ENCODE peak calls at places on chromosomes 6 and 20, in seven cellular contexts. One of them, this sample, is unnamed.

GRCh38 chr6:158742988-158743651 is 76.0 kb downstream of the EZR start:
- DNase-seq in central memory CD4-positive, alpha-beta T cell: no peak
- DNase-seq in stimulated activated CD4-positive, alpha-beta T cell treated with anti-CD3 and anti-CD28 coated beads, Interleukin-1b, Interleukin-23, amount 100 ng/mL, for 24 hours: no peak
- DNase-seq in substantia nigra: no peak
- DNase-seq in C1 segment of cervical spinal cord: no peak
- DNase-seq in fibroblast of the conjunctiva: no peak
- DNase-seq in fibroblast of lung: no peak
- DNase-seq in this sample: no peak

GRCh38 chr6:78580923-78581322 is 286.4 kb upstream of the IRAK1BP1 start:
- DNase-seq in substantia nigra: no peak
- DNase-seq in C1 segment of cervical spinal cord: no peak
- DNase-seq in fibroblast of lung: no peak
- DNase-seq in fibroblast of the conjunctiva: no peak
- DNase-seq in central memory CD4-positive, alpha-beta T cell: no peak
- DNase-seq in stimulated activated CD4-positive, alpha-beta T cell treated with anti-CD3 and anti-CD28 coated beads, Interleukin-1b, Interleukin-23, amount 100 ng/mL, for 24 hours: no peak
- DNase-seq in this sample: no peak

GRCh38 chr6:33549896-33550295 is 30.2 kb downstream of the BAK1 start:
- DNase-seq in C1 segment of cervical spinal cord: no peak
- DNase-seq in fibroblast of lung: no peak
- DNase-seq in central memory CD4-positive, alpha-beta T cell: no peak
- DNase-seq in substantia nigra: no peak
- DNase-seq in stimulated activated CD4-positive, alpha-beta T cell treated with anti-CD3 and anti-CD28 coated beads, Interleukin-1b, Interleukin-23, amount 100 ng/mL, for 24 hours: no peak
- DNase-seq in fibroblast of the conjunctiva: no peak
- DNase-seq in this sample: no peak

GRCh38 chr6:39357998-39358686 is 35.6 kb upstream of the KCNK16 start:
- DNase-seq in C1 segment of cervical spinal cord: no peak
- DNase-seq in fibroblast of lung: peak
- DNase-seq in stimulated activated CD4-positive, alpha-beta T cell treated with anti-CD3 and anti-CD28 coated beads, Interleukin-1b, Interleukin-23, amount 100 ng/mL, for 24 hours: no peak
- DNase-seq in substantia nigra: no peak
- DNase-seq in central memory CD4-positive, alpha-beta T cell: no peak
- DNase-seq in fibroblast of the conjunctiva: peak
- DNase-seq in this sample: no peak

GRCh38 chr6:114648847-114649246 is 306.0 kb upstream of the HS3ST5 start:
- DNase-seq in C1 segment of cervical spinal cord: no peak
- DNase-seq in central memory CD4-positive, alpha-beta T cell: no peak
- DNase-seq in fibroblast of lung: no peak
- DNase-seq in fibroblast of the conjunctiva: no peak
- DNase-seq in substantia nigra: no peak
- DNase-seq in stimulated activated CD4-positive, alpha-beta T cell treated with anti-CD3 and anti-CD28 coated beads, Interleukin-1b, Interleukin-23, amount 100 ng/mL, for 24 hours: no peak
- DNase-seq in this sample: no peak

GRCh38 chr6:131532476-131533108 is 40.4 kb upstream of the ARG1 start:
- DNase-seq in C1 segment of cervical spinal cord: no peak
- DNase-seq in central memory CD4-positive, alpha-beta T cell: no peak
- DNase-seq in fibroblast of lung: no peak
- DNase-seq in substantia nigra: no peak
- DNase-seq in stimulated activated CD4-positive, alpha-beta T cell treated with anti-CD3 and anti-CD28 coated beads, Interleukin-1b, Interleukin-23, amount 100 ng/mL, for 24 hours: peak
- DNase-seq in fibroblast of the conjunctiva: no peak
- DNase-seq in this sample: no peak

GRCh38 chr6:161056451-161056850 is 64.9 kb downstream of the MAP3K4 start:
- DNase-seq in substantia nigra: no peak
- DNase-seq in fibroblast of lung: no peak
- DNase-seq in fibroblast of the conjunctiva: no peak
- DNase-seq in C1 segment of cervical spinal cord: no peak
- DNase-seq in stimulated activated CD4-positive, alpha-beta T cell treated with anti-CD3 and anti-CD28 coated beads, Interleukin-1b, Interleukin-23, amount 100 ng/mL, for 24 hours: no peak
- DNase-seq in central memory CD4-positive, alpha-beta T cell: no peak
- DNase-seq in this sample: no peak

GRCh38 chr20:17806739-17807441 is 107.1 kb downstream of the BANF2 start:
- DNase-seq in fibroblast of the conjunctiva: peak
- DNase-seq in central memory CD4-positive, alpha-beta T cell: no peak
- DNase-seq in substantia nigra: no peak
- DNase-seq in C1 segment of cervical spinal cord: no peak
- DNase-seq in stimulated activated CD4-positive, alpha-beta T cell treated with anti-CD3 and anti-CD28 coated beads, Interleukin-1b, Interleukin-23, amount 100 ng/mL, for 24 hours: no peak
- DNase-seq in fibroblast of lung: peak
- DNase-seq in this sample: peak

GRCh38 chr20:48717095-48717958 is 110.5 kb downstream of the PREX1 start:
- DNase-seq in C1 segment of cervical spinal cord: no peak
- DNase-seq in fibroblast of lung: no peak
- DNase-seq in stimulated activated CD4-positive, alpha-beta T cell treated with anti-CD3 and anti-CD28 coated beads, Interleukin-1b, Interleukin-23, amount 100 ng/mL, for 24 hours: no peak
- DNase-seq in substantia nigra: no peak
- DNase-seq in central memory CD4-positive, alpha-beta T cell: no peak
- DNase-seq in fibroblast of the conjunctiva: no peak
- DNase-seq in this sample: no peak

GRCh38 chr20:25084616-25085187 is 2.8 kb upstream of the VSX1 start:
- DNase-seq in stimulated activated CD4-positive, alpha-beta T cell treated with anti-CD3 and anti-CD28 coated beads, Interleukin-1b, Interleukin-23, amount 100 ng/mL, for 24 hours: no peak
- DNase-seq in C1 segment of cervical spinal cord: no peak
- DNase-seq in fibroblast of the conjunctiva: no peak
- DNase-seq in fibroblast of lung: no peak
- DNase-seq in substantia nigra: no peak
- DNase-seq in central memory CD4-positive, alpha-beta T cell: no peak
- DNase-seq in this sample: no peak

GRCh38 chr20:25285091-25285647 is 37.3 kb downstream of the PYGB start:
- DNase-seq in fibroblast of the conjunctiva: no peak
- DNase-seq in fibroblast of lung: no peak
- DNase-seq in central memory CD4-positive, alpha-beta T cell: no peak
- DNase-seq in substantia nigra: no peak
- DNase-seq in stimulated activated CD4-positive, alpha-beta T cell treated with anti-CD3 and anti-CD28 coated beads, Interleukin-1b, Interleukin-23, amount 100 ng/mL, for 24 hours: no peak
- DNase-seq in C1 segment of cervical spinal cord: no peak
- DNase-seq in this sample: no peak

GRCh38 chr6:148869589-148869988 is 122.8 kb downstream of the UST start:
- DNase-seq in C1 segment of cervical spinal cord: no peak
- DNase-seq in substantia nigra: no peak
- DNase-seq in fibroblast of lung: peak
- DNase-seq in fibroblast of the conjunctiva: peak
- DNase-seq in central memory CD4-positive, alpha-beta T cell: no peak
- DNase-seq in stimulated activated CD4-positive, alpha-beta T cell treated with anti-CD3 and anti-CD28 coated beads, Interleukin-1b, Interleukin-23, amount 100 ng/mL, for 24 hours: no peak
- DNase-seq in this sample: peak

GRCh38 chr6:42451595-42452170 is at the start of gene TRERF1:
- DNase-seq in substantia nigra: no peak
- DNase-seq in C1 segment of cervical spinal cord: peak
- DNase-seq in fibroblast of the conjunctiva: peak
- DNase-seq in stimulated activated CD4-positive, alpha-beta T cell treated with anti-CD3 and anti-CD28 coated beads, Interleukin-1b, Interleukin-23, amount 100 ng/mL, for 24 hours: peak
- DNase-seq in central memory CD4-positive, alpha-beta T cell: peak
- DNase-seq in fibroblast of lung: peak
- DNase-seq in this sample: peak

GRCh38 chr6:50610562-50610961 is 102.8 kb upstream of the TFAP2D start:
- DNase-seq in central memory CD4-positive, alpha-beta T cell: no peak
- DNase-seq in C1 segment of cervical spinal cord: no peak
- DNase-seq in stimulated activated CD4-positive, alpha-beta T cell treated with anti-CD3 and anti-CD28 coated beads, Interleukin-1b, Interleukin-23, amount 100 ng/mL, for 24 hours: no peak
- DNase-seq in substantia nigra: no peak
- DNase-seq in fibroblast of lung: peak
- DNase-seq in fibroblast of the conjunctiva: no peak
- DNase-seq in this sample: no peak

This sample was measured in stromal cell of bone marrow.